ENCODE peak calls at places on chromosomes 12 and 14, in nine cellular contexts. One of them, this sample, is unnamed.
A peak's percentile ranks its signal among the peaks of the same experiment; 100 is the strongest.

GRCh38 chr12:107539196-107539939 is 146.2 kb upstream of the PWP1 start:
- DNase-seq in suprapubic skin: no peak
- DNase-seq in endothelial cell of umbilical vein: no peak
- DNase-seq in GM12878: no peak
- DNase-seq in transverse colon: no peak
- DNase-seq in upper lobe of left lung: no peak
- DNase-seq in HCT116: no peak
- DNase-seq in spleen: no peak
- DNase-seq in K562: no peak
- DNase-seq in this sample: no peak

GRCh38 chr12:68559984-68560822 is 50.5 kb upstream of the RAP1B start:
- DNase-seq in suprapubic skin: no peak
- DNase-seq in endothelial cell of umbilical vein: peak; percentile 53
- DNase-seq in GM12878: no peak
- DNase-seq in transverse colon: no peak
- DNase-seq in upper lobe of left lung: peak; percentile 58
- DNase-seq in HCT116: no peak
- DNase-seq in spleen: no peak
- DNase-seq in K562: peak; percentile 43
- DNase-seq in this sample: peak; percentile 71

GRCh38 chr12:124679533-124680371 is 112.3 kb upstream of the NCOR2 start:
- DNase-seq in suprapubic skin: no peak
- DNase-seq in endothelial cell of umbilical vein: no peak
- DNase-seq in GM12878: no peak
- DNase-seq in transverse colon: no peak
- DNase-seq in upper lobe of left lung: no peak
- DNase-seq in HCT116: no peak
- DNase-seq in spleen: no peak
- DNase-seq in K562: no peak
- DNase-seq in this sample: peak; percentile 77

GRCh38 chr12:47547077-47547476 is 158.8 kb downstream of the RPAP3 start:
- DNase-seq in suprapubic skin: no peak
- DNase-seq in endothelial cell of umbilical vein: peak; percentile 69
- DNase-seq in GM12878: no peak
- DNase-seq in transverse colon: no peak
- DNase-seq in upper lobe of left lung: no peak
- DNase-seq in HCT116: no peak
- DNase-seq in spleen: no peak
- DNase-seq in K562: peak; percentile 19
- DNase-seq in this sample: no peak

GRCh38 chr14:30295980-30296379 is 263.0 kb upstream of the G2E3 start:
- DNase-seq in suprapubic skin: no peak
- DNase-seq in endothelial cell of umbilical vein: no peak
- DNase-seq in GM12878: no peak
- DNase-seq in transverse colon: no peak
- DNase-seq in upper lobe of left lung: peak; percentile 68
- DNase-seq in HCT116: no peak
- DNase-seq in spleen: no peak
- DNase-seq in K562: peak; percentile 30
- DNase-seq in this sample: no peak

GRCh38 chr14:55180006-55180405 is 11.4 kb downstream of the DLGAP5 start:
- DNase-seq in suprapubic skin: no peak
- DNase-seq in endothelial cell of umbilical vein: peak; percentile 25
- DNase-seq in GM12878: no peak
- DNase-seq in transverse colon: no peak
- DNase-seq in upper lobe of left lung: no peak
- DNase-seq in HCT116: no peak
- DNase-seq in spleen: no peak
- DNase-seq in K562: no peak
- DNase-seq in this sample: no peak

GRCh38 chr12:114440450-114441383 is 34.8 kb upstream of the TBX5 start:
- DNase-seq in suprapubic skin: no peak
- DNase-seq in endothelial cell of umbilical vein: no peak
- DNase-seq in GM12878: no peak
- DNase-seq in transverse colon: no peak
- DNase-seq in upper lobe of left lung: no peak
- DNase-seq in HCT116: no peak
- DNase-seq in spleen: no peak
- DNase-seq in K562: no peak
- DNase-seq in this sample: no peak

GRCh38 chr12:42960087-42960527 is 370.6 kb upstream of the PRICKLE1 start:
- DNase-seq in suprapubic skin: no peak
- DNase-seq in endothelial cell of umbilical vein: peak; percentile 70
- DNase-seq in GM12878: no peak
- DNase-seq in transverse colon: no peak
- DNase-seq in upper lobe of left lung: no peak
- DNase-seq in HCT116: peak; percentile 45
- DNase-seq in spleen: no peak
- DNase-seq in K562: no peak
- DNase-seq in this sample: no peak

GRCh38 chr12:7107181-7108041 is 1.6 kb downstream of the C1RL start:
- DNase-seq in suprapubic skin: peak; percentile 33
- DNase-seq in endothelial cell of umbilical vein: no peak
- DNase-seq in GM12878: no peak
- DNase-seq in transverse colon: no peak
- DNase-seq in upper lobe of left lung: peak; percentile 52
- DNase-seq in HCT116: no peak
- DNase-seq in spleen: no peak
- DNase-seq in K562: peak; percentile 32
- DNase-seq in this sample: peak; percentile 67

GRCh38 chr14:58557242-58557641 is 80.5 kb upstream of the DACT1 start:
- DNase-seq in suprapubic skin: no peak
- DNase-seq in endothelial cell of umbilical vein: no peak
- DNase-seq in GM12878: no peak
- DNase-seq in transverse colon: no peak
- DNase-seq in upper lobe of left lung: no peak
- DNase-seq in HCT116: no peak
- DNase-seq in spleen: no peak
- DNase-seq in K562: no peak
- DNase-seq in this sample: no peak

GRCh38 chr12:26032719-26033241 is 74.3 kb downstream of the RASSF8 start:
- DNase-seq in suprapubic skin: no peak
- DNase-seq in endothelial cell of umbilical vein: no peak
- DNase-seq in GM12878: no peak
- DNase-seq in transverse colon: no peak
- DNase-seq in upper lobe of left lung: no peak
- DNase-seq in HCT116: no peak
- DNase-seq in spleen: no peak
- DNase-seq in K562: no peak
- DNase-seq in this sample: no peak

GRCh38 chr14:75277796-75278421 is 719 bp upstream of the FOS start:
- DNase-seq in suprapubic skin: no peak
- DNase-seq in endothelial cell of umbilical vein: peak; percentile 78
- DNase-seq in GM12878: no peak
- DNase-seq in transverse colon: no peak
- DNase-seq in upper lobe of left lung: no peak
- DNase-seq in HCT116: no peak
- DNase-seq in spleen: no peak
- DNase-seq in K562: no peak
- DNase-seq in this sample: no peak
- TF ChIP-seq POLR2A in suprapubic skin: no peak
- TF ChIP-seq POLR2A in endothelial cell of umbilical vein: no peak
- TF ChIP-seq POLR2A in GM12878: no peak
- TF ChIP-seq POLR2A in transverse colon: no peak
- TF ChIP-seq POLR2A in upper lobe of left lung: no peak
- TF ChIP-seq POLR2A in HCT116: no peak
- TF ChIP-seq POLR2A in spleen: no peak
- TF ChIP-seq POLR2A in K562: no peak
- TF ChIP-seq POLR2A in this sample: peak; percentile 7

GRCh38 chr12:57741413-57741789 is 2.9 kb upstream of the AGAP2 start:
- DNase-seq in suprapubic skin: no peak
- DNase-seq in endothelial cell of umbilical vein: no peak
- DNase-seq in GM12878: no peak
- DNase-seq in transverse colon: no peak
- DNase-seq in upper lobe of left lung: no peak
- DNase-seq in HCT116: no peak
- DNase-seq in spleen: peak; percentile 51
- DNase-seq in K562: no peak
- DNase-seq in this sample: no peak

GRCh38 chr12:57739387-57739786 is 845 bp upstream of the AGAP2 start:
- DNase-seq in suprapubic skin: peak; percentile 38
- DNase-seq in endothelial cell of umbilical vein: no peak
- DNase-seq in GM12878: no peak
- DNase-seq in transverse colon: no peak
- DNase-seq in upper lobe of left lung: no peak
- DNase-seq in HCT116: no peak
- DNase-seq in spleen: peak; percentile 51
- DNase-seq in K562: no peak
- DNase-seq in this sample: no peak

GRCh38 chr12:57738661-57739237 is at the start of gene AGAP2:
- DNase-seq in suprapubic skin: peak; percentile 61
- DNase-seq in endothelial cell of umbilical vein: no peak
- DNase-seq in GM12878: no peak
- DNase-seq in transverse colon: no peak
- DNase-seq in upper lobe of left lung: no peak
- DNase-seq in HCT116: no peak
- DNase-seq in spleen: peak; percentile 73
- DNase-seq in K562: peak; percentile 23
- DNase-seq in this sample: no peak

GRCh38 chr12:57739914-57740538 is 1.5 kb upstream of the AGAP2 start:
- DNase-seq in suprapubic skin: no peak
- DNase-seq in endothelial cell of umbilical vein: no peak
- DNase-seq in GM12878: no peak
- DNase-seq in transverse colon: no peak
- DNase-seq in upper lobe of left lung: no peak
- DNase-seq in HCT116: no peak
- DNase-seq in spleen: peak; percentile 63
- DNase-seq in K562: no peak
- DNase-seq in this sample: no peak

DNA sequence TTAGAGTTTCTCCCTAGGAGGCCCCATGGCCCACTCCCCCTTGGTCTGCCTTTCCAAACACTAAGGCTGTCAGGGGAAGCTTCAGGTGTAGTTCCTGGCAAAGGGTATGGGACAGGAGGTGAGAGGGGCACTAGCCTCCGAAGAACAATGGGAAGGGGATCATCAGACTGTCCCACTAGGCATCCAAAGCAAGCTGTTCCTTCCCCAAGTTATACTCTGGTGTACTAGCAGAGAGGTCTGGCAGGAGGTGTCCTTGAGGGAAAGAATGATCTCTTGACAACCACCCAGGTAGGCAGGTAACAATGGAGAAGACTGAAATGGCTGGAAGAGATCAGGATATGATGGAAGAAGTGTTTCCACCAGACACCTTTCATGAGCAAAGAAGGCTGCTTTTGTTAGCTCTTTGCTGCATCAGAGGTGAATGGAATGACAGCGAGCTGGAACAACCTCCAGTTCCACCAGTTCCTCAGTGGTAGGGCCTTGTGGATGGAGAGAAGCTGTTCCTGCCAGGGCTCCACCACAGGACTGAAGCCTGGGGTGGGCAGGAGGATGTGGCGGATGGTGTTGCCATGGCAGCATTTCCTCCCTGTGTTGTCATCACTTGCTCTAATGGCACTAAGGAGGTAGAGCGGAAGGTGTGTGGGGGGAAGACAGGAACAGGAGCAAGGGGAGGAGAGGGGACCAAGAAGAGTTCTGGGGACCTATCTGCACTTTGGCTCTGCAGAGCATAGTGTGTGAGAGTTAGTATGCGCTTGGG is 2.3 kb upstream of the AGAP2 start:
- DNase-seq in suprapubic skin: no peak
- DNase-seq in endothelial cell of umbilical vein: peak; percentile 20
- DNase-seq in GM12878: peak; percentile 53
- DNase-seq in transverse colon: peak; percentile 58
- DNase-seq in upper lobe of left lung: peak; percentile 69
- DNase-seq in HCT116: no peak
- DNase-seq in spleen: peak; percentile 92
- DNase-seq in K562: no peak
- DNase-seq in this sample: no peak
- TF ChIP-seq POLR2AphosphoS5 in suprapubic skin: no peak
- TF ChIP-seq POLR2AphosphoS5 in endothelial cell of umbilical vein: no peak
- TF ChIP-seq POLR2AphosphoS5 in GM12878: no peak
- TF ChIP-seq POLR2AphosphoS5 in transverse colon: no peak
- TF ChIP-seq POLR2AphosphoS5 in upper lobe of left lung: peak; percentile 56
- TF ChIP-seq POLR2AphosphoS5 in HCT116: no peak
- TF ChIP-seq POLR2AphosphoS5 in spleen: no peak
- TF ChIP-seq POLR2AphosphoS5 in K562: no peak
- TF ChIP-seq POLR2AphosphoS5 in this sample: no peak

GRCh38 chr12:64582111-64582510 is 28.2 kb upstream of the RASSF3 start:
- DNase-seq in suprapubic skin: no peak
- DNase-seq in endothelial cell of umbilical vein: no peak
- DNase-seq in GM12878: no peak
- DNase-seq in transverse colon: no peak
- DNase-seq in upper lobe of left lung: no peak
- DNase-seq in HCT116: no peak
- DNase-seq in spleen: no peak
- DNase-seq in K562: no peak
- DNase-seq in this sample: peak; percentile 28
- TF ChIP-seq POLR2A in suprapubic skin: no peak
- TF ChIP-seq POLR2A in endothelial cell of umbilical vein: no peak
- TF ChIP-seq POLR2A in GM12878: no peak
- TF ChIP-seq POLR2A in transverse colon: no peak
- TF ChIP-seq POLR2A in upper lobe of left lung: no peak
- TF ChIP-seq POLR2A in HCT116: no peak
- TF ChIP-seq POLR2A in spleen: no peak
- TF ChIP-seq POLR2A in K562: no peak
- TF ChIP-seq POLR2A in this sample: no peak

GRCh38 chr14:80844872-80845271 is 96.7 kb downstream of the CEP128 start:
- DNase-seq in suprapubic skin: no peak
- DNase-seq in endothelial cell of umbilical vein: no peak
- DNase-seq in GM12878: no peak
- DNase-seq in transverse colon: no peak
- DNase-seq in upper lobe of left lung: no peak
- DNase-seq in HCT116: no peak
- DNase-seq in spleen: no peak
- DNase-seq in K562: peak; percentile 6
- DNase-seq in this sample: no peak

GRCh38 chr14:80847093-80847492 is 94.4 kb downstream of the CEP128 start:
- DNase-seq in suprapubic skin: no peak
- DNase-seq in endothelial cell of umbilical vein: no peak
- DNase-seq in GM12878: no peak
- DNase-seq in transverse colon: no peak
- DNase-seq in upper lobe of left lung: no peak
- DNase-seq in HCT116: no peak
- DNase-seq in spleen: no peak
- DNase-seq in K562: no peak
- DNase-seq in this sample: no peak

GRCh38 chr14:80845877-80846276 is 95.7 kb downstream of the CEP128 start:
- DNase-seq in suprapubic skin: no peak
- DNase-seq in endothelial cell of umbilical vein: no peak
- DNase-seq in GM12878: no peak
- DNase-seq in transverse colon: no peak
- DNase-seq in upper lobe of left lung: no peak
- DNase-seq in HCT116: no peak
- DNase-seq in spleen: no peak
- DNase-seq in K562: no peak
- DNase-seq in this sample: no peak

DNA sequence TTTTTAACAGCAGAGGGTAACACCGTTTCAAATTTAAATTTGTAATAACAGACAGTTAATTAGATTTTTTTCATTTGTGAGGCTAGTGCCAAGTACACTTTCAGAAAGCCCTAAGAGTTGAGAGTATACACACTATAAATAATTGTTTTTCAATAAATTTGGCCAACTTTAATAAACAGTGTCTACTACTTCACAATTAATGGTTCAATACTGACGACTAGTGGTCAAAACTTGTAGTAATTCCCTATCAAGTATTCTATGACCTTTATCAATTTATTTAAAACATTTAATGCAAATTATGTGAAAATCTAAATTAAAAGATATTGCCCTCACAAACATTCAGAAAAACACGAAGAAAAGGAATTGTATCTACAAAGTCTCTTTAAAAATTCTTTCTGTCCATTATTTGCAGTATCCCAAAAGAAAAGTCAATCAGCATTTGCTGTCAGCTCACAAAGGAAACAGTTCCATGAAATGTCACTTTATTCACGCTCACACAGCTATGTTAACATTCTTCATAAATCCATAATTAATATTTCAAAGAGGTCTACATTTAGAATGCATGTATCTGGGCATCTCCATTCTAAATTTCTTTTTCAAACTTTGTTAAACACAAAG is 91.2 kb downstream of the CEP128 start:
- DNase-seq in suprapubic skin: no peak
- DNase-seq in endothelial cell of umbilical vein: peak; percentile 63
- DNase-seq in GM12878: no peak
- DNase-seq in transverse colon: no peak
- DNase-seq in upper lobe of left lung: no peak
- DNase-seq in HCT116: peak; percentile 21
- DNase-seq in spleen: no peak
- DNase-seq in K562: peak; percentile 35
- DNase-seq in this sample: no peak
- TF ChIP-seq POLR2AphosphoS5 in suprapubic skin: no peak
- TF ChIP-seq POLR2AphosphoS5 in endothelial cell of umbilical vein: no peak
- TF ChIP-seq POLR2AphosphoS5 in GM12878: no peak
- TF ChIP-seq POLR2AphosphoS5 in transverse colon: no peak
- TF ChIP-seq POLR2AphosphoS5 in upper lobe of left lung: no peak
- TF ChIP-seq POLR2AphosphoS5 in HCT116: no peak
- TF ChIP-seq POLR2AphosphoS5 in spleen: no peak
- TF ChIP-seq POLR2AphosphoS5 in K562: no peak
- TF ChIP-seq POLR2AphosphoS5 in this sample: no peak

This sample was measured in sigmoid colon.